ENCODE peak calls at places on chromosome 21, in seven cellular contexts. One of them, this sample, is unnamed.

GRCh38 chr21:18950045-18950740 is 546.6 kb upstream of the TMPRSS15 start:
- DNase-seq in H7: no peak
- DNase-seq in body of pancreas: no peak
- DNase-seq in CD4-positive, alpha-beta memory T cell: no peak
- DNase-seq in left lung: no peak
- DNase-seq in left ventricle myocardium inferior: no peak
- DNase-seq in endodermal cell: no peak
- DNase-seq in this sample: no peak

GRCh38 chr21:21200939-21201610 is 202.9 kb downstream of the NCAM2 start:
- DNase-seq in H7: no peak
- DNase-seq in body of pancreas: no peak
- DNase-seq in CD4-positive, alpha-beta memory T cell: no peak
- DNase-seq in left lung: no peak
- DNase-seq in left ventricle myocardium inferior: no peak
- DNase-seq in endodermal cell: no peak
- DNase-seq in this sample: no peak

GRCh38 chr21:16186742-16187141 is 457.0 kb downstream of the USP25 start:
- DNase-seq in H7: no peak
- DNase-seq in body of pancreas: no peak
- DNase-seq in CD4-positive, alpha-beta memory T cell: no peak
- DNase-seq in left lung: no peak
- DNase-seq in left ventricle myocardium inferior: no peak
- DNase-seq in endodermal cell: no peak
- DNase-seq in this sample: no peak

GRCh38 chr21:25191141-25191540 is 416.1 kb downstream of the MRPL39 start:
- DNase-seq in H7: no peak
- DNase-seq in body of pancreas: no peak
- DNase-seq in CD4-positive, alpha-beta memory T cell: no peak
- DNase-seq in left lung: no peak
- DNase-seq in left ventricle myocardium inferior: no peak
- DNase-seq in endodermal cell: no peak
- DNase-seq in this sample: no peak

GRCh38 chr21:33041981-33042380 is 16.2 kb downstream of the OLIG2 start:
- DNase-seq in H7: no peak
- DNase-seq in body of pancreas: no peak
- DNase-seq in CD4-positive, alpha-beta memory T cell: no peak
- DNase-seq in left lung: no peak
- DNase-seq in left ventricle myocardium inferior: no peak
- DNase-seq in endodermal cell: no peak
- DNase-seq in this sample: no peak

GRCh38 chr21:33419538-33420123 is 16.4 kb downstream of the IFNGR2 start:
- DNase-seq in H7: no peak
- DNase-seq in body of pancreas: no peak
- DNase-seq in CD4-positive, alpha-beta memory T cell: no peak
- DNase-seq in left lung: no peak
- DNase-seq in left ventricle myocardium inferior: no peak
- DNase-seq in endodermal cell: no peak
- DNase-seq in this sample: no peak

GRCh38 chr21:26041441-26042180 is 129.0 kb downstream of the APP start:
- DNase-seq in H7: no peak
- DNase-seq in body of pancreas: no peak
- DNase-seq in CD4-positive, alpha-beta memory T cell: no peak
- DNase-seq in left lung: no peak
- DNase-seq in left ventricle myocardium inferior: no peak
- DNase-seq in endodermal cell: no peak
- DNase-seq in this sample: no peak

GRCh38 chr21:20822559-20823133 is 175.6 kb upstream of the NCAM2 start:
- DNase-seq in H7: peak
- DNase-seq in body of pancreas: no peak
- DNase-seq in CD4-positive, alpha-beta memory T cell: no peak
- DNase-seq in left lung: no peak
- DNase-seq in left ventricle myocardium inferior: no peak
- DNase-seq in endodermal cell: no peak
- DNase-seq in this sample: no peak

GRCh38 chr21:36491191-36491916 is 11.4 kb upstream of the CLDN14 start:
- DNase-seq in H7: no peak
- DNase-seq in body of pancreas: no peak
- DNase-seq in CD4-positive, alpha-beta memory T cell: no peak
- DNase-seq in left lung: no peak
- DNase-seq in left ventricle myocardium inferior: no peak
- DNase-seq in endodermal cell: no peak
- DNase-seq in this sample: no peak

GRCh38 chr21:31630062-31630711 is 29.3 kb upstream of the SOD1 start:
- DNase-seq in H7: no peak
- DNase-seq in body of pancreas: peak
- DNase-seq in CD4-positive, alpha-beta memory T cell: no peak
- DNase-seq in left lung: peak
- DNase-seq in left ventricle myocardium inferior: no peak
- DNase-seq in endodermal cell: no peak
- DNase-seq in this sample: peak

GRCh38 chr21:31181089-31181757 is 142.9 kb upstream of the KRTAP19-8 start:
- DNase-seq in H7: no peak
- DNase-seq in body of pancreas: no peak
- DNase-seq in CD4-positive, alpha-beta memory T cell: no peak
- DNase-seq in left lung: no peak
- DNase-seq in left ventricle myocardium inferior: no peak
- DNase-seq in endodermal cell: no peak
- DNase-seq in this sample: no peak

GRCh38 chr21:44365251-44365966 is 12.0 kb downstream of the TRPM2 start:
- DNase-seq in H7: peak
- DNase-seq in body of pancreas: no peak
- DNase-seq in CD4-positive, alpha-beta memory T cell: no peak
- DNase-seq in left lung: no peak
- DNase-seq in left ventricle myocardium inferior: no peak
- DNase-seq in endodermal cell: peak
- DNase-seq in this sample: no peak

GRCh38 chr21:30605968-30606367 is 5.1 kb downstream of the KRTAP22-1 start:
- DNase-seq in H7: peak
- DNase-seq in body of pancreas: no peak
- DNase-seq in CD4-positive, alpha-beta memory T cell: no peak
- DNase-seq in left lung: no peak
- DNase-seq in left ventricle myocardium inferior: no peak
- DNase-seq in endodermal cell: peak
- DNase-seq in this sample: no peak

GRCh38 chr21:21714396-21714795 is 716.2 kb downstream of the NCAM2 start:
- DNase-seq in H7: no peak
- DNase-seq in body of pancreas: no peak
- DNase-seq in CD4-positive, alpha-beta memory T cell: no peak
- DNase-seq in left lung: no peak
- DNase-seq in left ventricle myocardium inferior: no peak
- DNase-seq in endodermal cell: no peak
- DNase-seq in this sample: no peak

GRCh38 chr21:41360072-41360821 is 1.6 kb upstream of the MX2 start:
- DNase-seq in H7: peak
- DNase-seq in body of pancreas: peak
- DNase-seq in CD4-positive, alpha-beta memory T cell: no peak
- DNase-seq in left lung: no peak
- DNase-seq in left ventricle myocardium inferior: peak
- DNase-seq in endodermal cell: peak
- DNase-seq in this sample: no peak

GRCh38 chr21:34243562-34243961 is 120.2 kb upstream of the KCNE2 start:
- DNase-seq in H7: peak
- DNase-seq in body of pancreas: peak
- DNase-seq in CD4-positive, alpha-beta memory T cell: no peak
- DNase-seq in left lung: no peak
- DNase-seq in left ventricle myocardium inferior: no peak
- DNase-seq in endodermal cell: peak
- DNase-seq in this sample: peak

GRCh38 chr21:17612565-17613241 is at the start of gene BTG3:
- DNase-seq in H7: peak
- DNase-seq in body of pancreas: peak
- DNase-seq in CD4-positive, alpha-beta memory T cell: peak
- DNase-seq in left lung: peak
- DNase-seq in left ventricle myocardium inferior: peak
- DNase-seq in endodermal cell: peak
- DNase-seq in this sample: peak

GRCh38 chr21:35637431-35637830 is 422.9 kb downstream of the SETD4 start:
- DNase-seq in H7: no peak
- DNase-seq in body of pancreas: peak
- DNase-seq in CD4-positive, alpha-beta memory T cell: no peak
- DNase-seq in left lung: no peak
- DNase-seq in left ventricle myocardium inferior: no peak
- DNase-seq in endodermal cell: no peak
- DNase-seq in this sample: no peak

GRCh38 chr21:26127918-26128317 is 42.7 kb downstream of the APP start:
- DNase-seq in H7: no peak
- DNase-seq in body of pancreas: no peak
- DNase-seq in CD4-positive, alpha-beta memory T cell: no peak
- DNase-seq in left lung: no peak
- DNase-seq in left ventricle myocardium inferior: no peak
- DNase-seq in endodermal cell: no peak
- DNase-seq in this sample: no peak

GRCh38 chr21:33268736-33269441 is 2.7 kb downstream of the IL10RB start:
- DNase-seq in H7: no peak
- DNase-seq in body of pancreas: peak
- DNase-seq in CD4-positive, alpha-beta memory T cell: peak
- DNase-seq in left lung: peak
- DNase-seq in left ventricle myocardium inferior: no peak
- DNase-seq in endodermal cell: peak
- DNase-seq in this sample: peak

GRCh38 chr21:45280178-45280821 is 7.4 kb downstream of the POFUT2 start:
- DNase-seq in H7: no peak
- DNase-seq in body of pancreas: no peak
- DNase-seq in CD4-positive, alpha-beta memory T cell: no peak
- DNase-seq in left lung: peak
- DNase-seq in left ventricle myocardium inferior: no peak
- DNase-seq in endodermal cell: peak
- DNase-seq in this sample: peak

GRCh38 chr21:30984897-30985296 is 53.4 kb downstream of the KRTAP19-8 start:
- DNase-seq in H7: no peak
- DNase-seq in body of pancreas: no peak
- DNase-seq in CD4-positive, alpha-beta memory T cell: no peak
- DNase-seq in left lung: no peak
- DNase-seq in left ventricle myocardium inferior: no peak
- DNase-seq in endodermal cell: peak
- DNase-seq in this sample: no peak

GRCh38 chr21:44567481-44568171 is 5.9 kb upstream of the KRTAP10-4 start:
- DNase-seq in H7: peak
- DNase-seq in body of pancreas: no peak
- DNase-seq in CD4-positive, alpha-beta memory T cell: no peak
- DNase-seq in left lung: no peak
- DNase-seq in left ventricle myocardium inferior: no peak
- DNase-seq in endodermal cell: no peak
- DNase-seq in this sample: no peak

GRCh38 chr21:44958471-44959191 is 18.8 kb downstream of the SLX9 start:
- DNase-seq in H7: peak
- DNase-seq in body of pancreas: peak
- DNase-seq in CD4-positive, alpha-beta memory T cell: no peak
- DNase-seq in left lung: peak
- DNase-seq in left ventricle myocardium inferior: peak
- DNase-seq in endodermal cell: no peak
- DNase-seq in this sample: peak

GRCh38 chr21:36584980-36585940 is 105.3 kb upstream of the CLDN14 start:
- DNase-seq in H7: no peak
- DNase-seq in body of pancreas: no peak
- DNase-seq in CD4-positive, alpha-beta memory T cell: peak
- DNase-seq in left lung: no peak
- DNase-seq in left ventricle myocardium inferior: no peak
- DNase-seq in endodermal cell: no peak
- DNase-seq in this sample: no peak

GRCh38 chr21:34702341-34702807 is 33.6 kb downstream of the CLIC6 start:
- DNase-seq in H7: no peak
- DNase-seq in body of pancreas: peak
- DNase-seq in CD4-positive, alpha-beta memory T cell: no peak
- DNase-seq in left lung: no peak
- DNase-seq in left ventricle myocardium inferior: no peak
- DNase-seq in endodermal cell: peak
- DNase-seq in this sample: no peak

GRCh38 chr21:35942211-35943144 is 117.8 kb downstream of the SETD4 start:
- DNase-seq in H7: no peak
- DNase-seq in body of pancreas: no peak
- DNase-seq in CD4-positive, alpha-beta memory T cell: no peak
- DNase-seq in left lung: no peak
- DNase-seq in left ventricle myocardium inferior: no peak
- DNase-seq in endodermal cell: no peak
- DNase-seq in this sample: no peak

DNA sequence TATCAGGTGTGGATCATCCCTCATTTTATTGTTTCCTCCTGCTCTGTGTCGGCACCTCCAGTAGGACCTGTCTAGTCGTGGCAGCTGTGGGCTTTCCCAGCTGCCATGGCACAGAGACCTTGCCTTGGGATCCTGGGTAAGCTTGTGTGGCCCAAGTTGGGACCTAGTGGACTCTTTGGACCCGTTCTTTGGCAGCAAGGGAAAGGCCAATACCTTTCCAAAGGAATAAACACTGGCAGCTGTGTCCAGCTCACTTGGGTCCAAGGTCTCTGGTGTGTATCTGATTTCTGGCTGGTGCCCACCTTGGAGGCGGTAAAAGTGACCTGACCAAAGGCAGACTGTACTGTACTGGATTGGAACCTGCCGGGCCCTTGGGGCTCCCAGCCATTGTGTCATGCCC is 21.8 kb downstream of the DIP2A start:
- DNase-seq in H7: no peak
- DNase-seq in body of pancreas: peak
- DNase-seq in CD4-positive, alpha-beta memory T cell: no peak
- DNase-seq in left lung: no peak
- DNase-seq in left ventricle myocardium inferior: no peak
- DNase-seq in endodermal cell: no peak
- DNase-seq in this sample: peak
- H3K4me3 ChIP-seq in H7: no peak
- H3K4me3 ChIP-seq in body of pancreas: no peak
- H3K4me3 ChIP-seq in CD4-positive, alpha-beta memory T cell: no peak
- H3K4me3 ChIP-seq in left lung: no peak
- H3K4me3 ChIP-seq in left ventricle myocardium inferior: no peak
- H3K4me3 ChIP-seq in endodermal cell: no peak
- H3K4me3 ChIP-seq in this sample: no peak

GRCh38 chr21:27649323-27649722 is 682.4 kb upstream of the ADAMTS5 start:
- DNase-seq in H7: no peak
- DNase-seq in body of pancreas: no peak
- DNase-seq in CD4-positive, alpha-beta memory T cell: no peak
- DNase-seq in left lung: no peak
- DNase-seq in left ventricle myocardium inferior: no peak
- DNase-seq in endodermal cell: no peak
- DNase-seq in this sample: no peak
- H3K4me3 ChIP-seq in H7: no peak
- H3K4me3 ChIP-seq in body of pancreas: no peak
- H3K4me3 ChIP-seq in CD4-positive, alpha-beta memory T cell: no peak
- H3K4me3 ChIP-seq in left lung: no peak
- H3K4me3 ChIP-seq in left ventricle myocardium inferior: no peak
- H3K4me3 ChIP-seq in endodermal cell: no peak
- H3K4me3 ChIP-seq in this sample: no peak

GRCh38 chr21:42652527-42653491 is 612 bp upstream of the PDE9A start:
- DNase-seq in H7: peak
- DNase-seq in body of pancreas: peak
- DNase-seq in CD4-positive, alpha-beta memory T cell: no peak
- DNase-seq in left lung: peak
- DNase-seq in left ventricle myocardium inferior: peak
- DNase-seq in endodermal cell: peak
- DNase-seq in this sample: peak
- H3K4me3 ChIP-seq in H7: peak
- H3K4me3 ChIP-seq in body of pancreas: no peak
- H3K4me3 ChIP-seq in CD4-positive, alpha-beta memory T cell: no peak
- H3K4me3 ChIP-seq in left lung: peak
- H3K4me3 ChIP-seq in left ventricle myocardium inferior: peak
- H3K4me3 ChIP-seq in endodermal cell: peak
- H3K4me3 ChIP-seq in this sample: peak

DNA sequence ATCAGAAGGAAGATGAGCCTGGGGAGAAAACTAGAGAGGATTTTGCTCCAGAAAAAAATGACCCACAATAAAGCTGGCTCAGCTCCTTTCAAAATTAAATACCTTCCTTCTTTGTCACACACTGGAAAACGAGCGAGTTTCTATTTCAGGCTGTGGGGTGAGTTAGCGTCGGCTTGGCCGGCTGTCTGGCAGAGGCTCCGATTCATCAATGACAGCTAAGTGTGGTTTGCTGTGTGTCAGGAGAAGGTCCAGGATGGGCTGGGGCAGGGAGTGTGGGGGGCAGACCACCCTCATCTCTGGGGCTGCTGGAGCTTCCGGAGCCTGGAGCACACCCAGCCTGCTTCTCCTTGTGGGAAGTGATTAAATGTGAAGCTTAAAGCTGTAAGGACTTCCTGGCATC is 120.2 kb downstream of the ETS2 start:
- DNase-seq in H7: no peak
- DNase-seq in body of pancreas: peak
- DNase-seq in CD4-positive, alpha-beta memory T cell: no peak
- DNase-seq in left lung: peak
- DNase-seq in left ventricle myocardium inferior: peak
- DNase-seq in endodermal cell: no peak
- DNase-seq in this sample: no peak
- H3K4me3 ChIP-seq in H7: no peak
- H3K4me3 ChIP-seq in body of pancreas: no peak
- H3K4me3 ChIP-seq in CD4-positive, alpha-beta memory T cell: no peak
- H3K4me3 ChIP-seq in left lung: peak
- H3K4me3 ChIP-seq in left ventricle myocardium inferior: peak
- H3K4me3 ChIP-seq in endodermal cell: no peak
- H3K4me3 ChIP-seq in this sample: no peak

This sample was measured in right lobe of liver.